ENCODE peak calls at places on chromosomes 5 and 9, in four cellular contexts. One of them, this sample, is unnamed.
A peak's percentile ranks its signal among the peaks of the same experiment; 100 is the strongest.

GRCh38 chr5:95647886-95648860 is 1.6 kb downstream of the RFESD start:
- DNase-seq in A549: peak; percentile 26
- DNase-seq in K562: peak; percentile 39
- DNase-seq in GM12878: no peak
- DNase-seq in this sample: no peak

GRCh38 chr9:76868897-76869296 is 37.0 kb downstream of the PRUNE2 start:
- DNase-seq in A549: no peak
- DNase-seq in K562: no peak
- DNase-seq in GM12878: no peak
- DNase-seq in this sample: no peak

GRCh38 chr9:27367175-27367798 is 70.3 kb upstream of the EQTN start:
- DNase-seq in A549: no peak
- DNase-seq in K562: no peak
- DNase-seq in GM12878: peak; percentile 64
- DNase-seq in this sample: no peak

GRCh38 chr5:31496891-31497290 is 35.0 kb downstream of the DROSHA start:
- DNase-seq in A549: no peak
- DNase-seq in K562: no peak
- DNase-seq in GM12878: no peak
- DNase-seq in this sample: no peak

GRCh38 chr9:98610196-98610595 is 98.5 kb downstream of the GABBR2 start:
- DNase-seq in A549: no peak
- DNase-seq in K562: no peak
- DNase-seq in GM12878: no peak
- DNase-seq in this sample: peak; percentile 38

GRCh38 chr9:101333490-101333889 is 51.3 kb downstream of the BAAT start:
- DNase-seq in A549: no peak
- DNase-seq in K562: no peak
- DNase-seq in GM12878: no peak
- DNase-seq in this sample: no peak

GRCh38 chr9:14487547-14488185 is 173.7 kb upstream of the NFIB start:
- DNase-seq in A549: no peak
- DNase-seq in K562: no peak
- DNase-seq in GM12878: no peak
- DNase-seq in this sample: no peak

GRCh38 chr5:163432527-163432926 is 4.9 kb upstream of the CCNG1 start:
- DNase-seq in A549: no peak
- DNase-seq in K562: no peak
- DNase-seq in GM12878: no peak
- DNase-seq in this sample: no peak

GRCh38 chr9:70112981-70113380 is 69.3 kb downstream of the MAMDC2 start:
- DNase-seq in A549: no peak
- DNase-seq in K562: no peak
- DNase-seq in GM12878: no peak
- DNase-seq in this sample: peak; percentile 9

GRCh38 chr5:9063615-9064245 is 482.1 kb downstream of the SEMA5A start:
- DNase-seq in A549: no peak
- DNase-seq in K562: no peak
- DNase-seq in GM12878: no peak
- DNase-seq in this sample: no peak

GRCh38 chr5:141121985-141122384 is 367 bp downstream of the PCDHB4 start:
- DNase-seq in A549: no peak
- DNase-seq in K562: no peak
- DNase-seq in GM12878: no peak
- DNase-seq in this sample: no peak

GRCh38 chr5:15009420-15009819 is 137.8 kb upstream of the ANKH start:
- DNase-seq in A549: peak; percentile 87
- DNase-seq in K562: peak; percentile 28
- DNase-seq in GM12878: no peak
- DNase-seq in this sample: peak; percentile 96

GRCh38 chr5:167634432-167634831 is 657.0 kb upstream of the WWC1 start:
- DNase-seq in A549: peak; percentile 59
- DNase-seq in K562: no peak
- DNase-seq in GM12878: no peak
- DNase-seq in this sample: no peak

GRCh38 chr9:108850293-108850897 is 5.4 kb downstream of the ACTL7B start:
- DNase-seq in A549: peak; percentile 39
- DNase-seq in K562: peak; percentile 30
- DNase-seq in GM12878: no peak
- DNase-seq in this sample: peak; percentile 34

GRCh38 chr9:123337971-123338370 is 18.0 kb upstream of the CRB2 start:
- DNase-seq in A549: no peak
- DNase-seq in K562: no peak
- DNase-seq in GM12878: no peak
- DNase-seq in this sample: no peak

GRCh38 chr5:67032921-67033664 is 163.5 kb downstream of the CD180 start:
- DNase-seq in A549: no peak
- DNase-seq in K562: no peak
- DNase-seq in GM12878: no peak
- DNase-seq in this sample: no peak

GRCh38 chr5:126448720-126449119 is 25.5 kb downstream of the GRAMD2B start:
- DNase-seq in A549: no peak
- DNase-seq in K562: no peak
- DNase-seq in GM12878: no peak
- DNase-seq in this sample: no peak

GRCh38 chr5:38591450-38591849 is 35.0 kb upstream of the LIFR start:
- DNase-seq in A549: no peak
- DNase-seq in K562: no peak
- DNase-seq in GM12878: no peak
- DNase-seq in this sample: no peak

GRCh38 chr5:171453056-171453725 is 33.7 kb downstream of the FGF18 start:
- DNase-seq in A549: no peak
- DNase-seq in K562: no peak
- DNase-seq in GM12878: no peak
- DNase-seq in this sample: no peak

GRCh38 chr9:86324308-86324707 is 29.9 kb downstream of the TUT7 start:
- DNase-seq in A549: no peak
- DNase-seq in K562: no peak
- DNase-seq in GM12878: no peak
- DNase-seq in this sample: no peak

GRCh38 chr9:88747768-88748167 is 212.8 kb downstream of the NXNL2 start:
- DNase-seq in A549: peak; percentile 51
- DNase-seq in K562: peak; percentile 81
- DNase-seq in GM12878: no peak
- DNase-seq in this sample: peak; percentile 36

GRCh38 chr9:13717356-13718057 is 438.0 kb upstream of the MPDZ start:
- DNase-seq in A549: no peak
- DNase-seq in K562: no peak
- DNase-seq in GM12878: no peak
- DNase-seq in this sample: peak; percentile 43

GRCh38 chr9:91659529-91660294 is 236.1 kb upstream of the NFIL3 start:
- DNase-seq in A549: peak; percentile 16
- DNase-seq in K562: peak; percentile 62
- DNase-seq in GM12878: no peak
- DNase-seq in this sample: no peak
- TF ChIP-seq MYC in A549: no peak
- TF ChIP-seq MYC in K562: no peak
- TF ChIP-seq MYC in GM12878: no peak
- TF ChIP-seq MYC in this sample: no peak

GRCh38 chr9:115691686-115692085 is 461.9 kb upstream of the PAPPA start:
- DNase-seq in A549: no peak
- DNase-seq in K562: no peak
- DNase-seq in GM12878: no peak
- DNase-seq in this sample: no peak
- TF ChIP-seq MYC in A549: no peak
- TF ChIP-seq MYC in K562: no peak
- TF ChIP-seq MYC in GM12878: no peak
- TF ChIP-seq MYC in this sample: no peak

GRCh38 chr9:128099932-128100491 is 27.5 kb downstream of the PTGES2 start:
- DNase-seq in A549: no peak
- DNase-seq in K562: no peak
- DNase-seq in GM12878: no peak
- DNase-seq in this sample: peak; percentile 67

GRCh38 chr9:128097156-128098016 is 29.4 kb downstream of the SLC25A25 start:
- DNase-seq in A549: no peak
- DNase-seq in K562: no peak
- DNase-seq in GM12878: no peak
- DNase-seq in this sample: no peak

GRCh38 chr9:128096614-128097013 is 28.6 kb downstream of the SLC25A25 start:
- DNase-seq in A549: no peak
- DNase-seq in K562: peak; percentile 40
- DNase-seq in GM12878: no peak
- DNase-seq in this sample: no peak

GRCh38 chr9:128098936-128099931 is 28.3 kb downstream of the PTGES2 start:
- DNase-seq in A549: no peak
- DNase-seq in K562: peak; percentile 46
- DNase-seq in GM12878: no peak
- DNase-seq in this sample: no peak

DNA sequence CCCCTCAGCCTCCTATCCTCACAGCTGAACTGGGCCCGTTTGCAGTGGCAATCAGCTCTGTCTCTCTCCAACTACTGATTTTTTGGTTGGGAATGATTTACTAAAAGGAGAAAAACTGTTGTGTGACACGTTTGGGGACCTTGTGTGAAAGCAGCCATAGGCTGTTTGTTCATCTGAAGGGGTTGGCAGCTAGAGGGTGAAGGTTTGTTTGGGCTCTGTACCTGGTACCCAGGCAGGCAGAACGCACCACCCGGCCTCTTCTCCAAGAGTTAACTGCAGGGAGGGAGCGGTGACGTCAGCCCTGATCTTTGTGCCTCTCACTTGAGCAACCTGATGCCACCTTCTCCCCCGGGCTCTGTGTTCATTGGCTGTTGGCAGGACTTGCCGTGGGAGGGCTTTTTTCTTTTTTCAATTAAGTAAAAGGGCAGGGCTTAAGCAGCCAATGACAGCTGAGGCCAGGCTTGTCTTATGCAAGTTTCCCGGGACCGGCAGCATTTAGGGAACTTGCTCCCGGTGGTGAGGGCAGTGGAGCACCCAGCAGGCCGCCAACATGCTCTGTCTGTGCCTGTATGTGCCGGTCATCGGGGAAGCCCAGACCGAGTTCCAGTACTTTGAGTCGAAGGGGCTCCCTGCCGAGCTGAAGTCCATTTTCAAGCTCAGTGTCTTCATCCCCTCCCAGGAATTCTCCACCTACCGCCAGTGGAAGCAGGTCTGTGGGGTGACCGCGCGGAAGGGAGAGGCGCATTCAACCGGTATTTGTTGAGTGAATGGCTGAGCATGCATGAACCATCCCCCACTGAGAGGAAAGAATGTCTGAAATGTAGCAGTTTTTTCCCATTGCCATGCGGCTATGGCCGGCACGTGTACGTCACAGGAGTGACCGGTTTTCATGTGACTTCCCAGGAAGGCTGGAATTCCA is 29.3 kb downstream of the PTGES2 start:
- DNase-seq in A549: peak; percentile 93
- DNase-seq in K562: peak; percentile 71
- DNase-seq in GM12878: no peak
- DNase-seq in this sample: peak; percentile 96
- TF ChIP-seq MYC in A549: peak; percentile 94
- TF ChIP-seq MYC in K562: no peak
- TF ChIP-seq MYC in GM12878: no peak
- TF ChIP-seq MYC in this sample: peak; percentile 86

GRCh38 chr9:136328011-136328621 is 777 bp downstream of the GPSM1 start:
- DNase-seq in A549: no peak
- DNase-seq in K562: no peak
- DNase-seq in GM12878: no peak
- DNase-seq in this sample: no peak
- TF ChIP-seq MYC in A549: no peak
- TF ChIP-seq MYC in K562: no peak
- TF ChIP-seq MYC in GM12878: no peak
- TF ChIP-seq MYC in this sample: no peak

GRCh38 chr5:177405805-177406204 is 3.6 kb downstream of the F12 start:
- DNase-seq in A549: no peak
- DNase-seq in K562: no peak
- DNase-seq in GM12878: no peak
- DNase-seq in this sample: no peak
- TF ChIP-seq MYC in A549: no peak
- TF ChIP-seq MYC in K562: no peak
- TF ChIP-seq MYC in GM12878: no peak
- TF ChIP-seq MYC in this sample: no peak

GRCh38 chr9:130997925-130998595 is 10.9 kb upstream of the LAMC3 start:
- DNase-seq in A549: peak; percentile 75
- DNase-seq in K562: peak; percentile 100
- DNase-seq in GM12878: no peak
- DNase-seq in this sample: peak; percentile 48
- TF ChIP-seq MYC in A549: no peak
- TF ChIP-seq MYC in K562: no peak
- TF ChIP-seq MYC in GM12878: no peak
- TF ChIP-seq MYC in this sample: no peak

GRCh38 chr5:61683926-61684325 is 351.9 kb downstream of the ZSWIM6 start:
- DNase-seq in A549: no peak
- DNase-seq in K562: no peak
- DNase-seq in GM12878: no peak
- DNase-seq in this sample: no peak
- TF ChIP-seq MYC in A549: no peak
- TF ChIP-seq MYC in K562: no peak
- TF ChIP-seq MYC in GM12878: no peak
- TF ChIP-seq MYC in this sample: no peak